ENCODE peak calls at places on chromosome 9, in five cellular contexts. F is PC-3, Y is tibial nerve, U is IMR-90, E is suprapubic skin. P is an unnamed sample. For H3K4me1, the result is how much of the 10 kb centered on the place peaks cover.

GRCh38 chr9:106784076-106784475 is 78.9 kb upstream of the ZNF462 start:
- DNase-seq in U (no peak), E (no peak), F (no peak), Y (no peak), P (no peak)

GRCh38 chr9:87206064-87206661 is 258.9 kb upstream of the GAS1 start:
- DNase-seq in F (peak), U (peak), Y (no peak), E (no peak), P (no peak)

GRCh38 chr9:120873512-120873911 is 3.5 kb downstream of the PHF19 start:
- DNase-seq in E (no peak), F (peak), U (no peak), Y (no peak), P (no peak)

GRCh38 chr9:126055386-126055785 is 271.2 kb upstream of the MVB12B start:
- DNase-seq in U (peak), Y (no peak), F (peak), E (no peak), P (no peak)

GRCh38 chr9:137879566-137880150 is 2.1 kb downstream of the CACNA1B start:
- DNase-seq in Y (no peak), F (no peak), U (no peak), E (no peak), P (no peak)

GRCh38 chr9:98899399-98900056 is 44.2 kb upstream of the COL15A1 start:
- DNase-seq in F (peak), U (peak), E (no peak), Y (no peak), P (no peak)

GRCh38 chr9:125747053-125747764 is at the start of gene PBX3:
- DNase-seq in Y (peak), E (no peak), F (peak), U (no peak), P (peak)

GRCh38 chr9:101977614-101978210 is 239.3 kb upstream of the GRIN3A start:
- DNase-seq in U (peak), F (peak), Y (no peak), E (no peak), P (no peak)

GRCh38 chr9:126612813-126613641 is 701 bp upstream of the LMX1B start:
- DNase-seq in U (no peak), Y (no peak), E (no peak), F (no peak), P (no peak)

GRCh38 chr9:8718121-8718725 is 918.6 kb upstream of the DMAC1 start:
- DNase-seq in E (no peak), Y (no peak), U (peak), F (no peak), P (no peak)

GRCh38 chr9:77744877-77745435 is 96.8 kb upstream of the GNA14 start:
- DNase-seq in E (no peak), U (no peak), Y (no peak), F (no peak), P (no peak)

GRCh38 chr9:134635431-134636141 is 6.0 kb upstream of the COL5A1 start:
- DNase-seq in Y (peak), F (no peak), U (no peak), E (peak), P (no peak)

GRCh38 chr9:93171261-93171660 is 12.7 kb upstream of the WNK2 start:
- DNase-seq in E (no peak), U (no peak), Y (no peak), F (no peak), P (no peak)

GRCh38 chr9:132857031-132857430 is 21.1 kb downstream of the AK8 start:
- DNase-seq in U (peak), F (no peak), E (no peak), Y (peak), P (peak)

GRCh38 chr9:126009047-126009446 is 261.9 kb downstream of the PBX3 start:
- DNase-seq in F (no peak), E (no peak), Y (no peak), U (no peak), P (no peak)

GRCh38 chr9:6552033-6552737 is 93.3 kb downstream of the GLDC start:
- DNase-seq in F (peak), U (peak), Y (no peak), E (no peak), P (no peak)

GRCh38 chr9:33703430-33704096 is 91.8 kb upstream of the PRSS3 start:
- DNase-seq in U (no peak), Y (no peak), E (no peak), F (no peak), P (no peak)

GRCh38 chr9:132144708-132145365 is 17.0 kb upstream of the NTNG2 start:
- DNase-seq in U (peak), E (no peak), F (peak), Y (no peak), P (no peak)

GRCh38 chr9:3578786-3579185 is 53.0 kb upstream of the RFX3 start:
- DNase-seq in Y (no peak), E (no peak), U (peak), F (peak), P (no peak)

GRCh38 chr9:71604197-71605063 is 163.9 kb downstream of the CEMIP2 start:
- DNase-seq in U (peak), E (no peak), F (peak), Y (peak), P (peak)

GRCh38 chr9:119412399-119412798 is 43.2 kb upstream of the BRINP1 start:
- DNase-seq in U (no peak), Y (no peak), F (no peak), E (no peak), P (no peak)

GRCh38 chr9:97889941-97890557 is 32.3 kb downstream of the TRMO start:
- DNase-seq in F (peak), E (peak), U (no peak), Y (no peak), P (peak)

GRCh38 chr9:78539904-78540303 is 243.0 kb downstream of the PSAT1 start:
- DNase-seq in E (no peak), Y (no peak), F (peak), U (peak), P (no peak)

GRCh38 chr9:134318941-134319305 is 7.3 kb upstream of the RXRA start:
- DNase-seq in E (no peak), F (no peak), U (no peak), Y (no peak), P (no peak)

GRCh38 chr9:21778300-21778699 is 24.1 kb upstream of the MTAP start:
- DNase-seq in Y (no peak), E (no peak), F (peak), U (peak), P (no peak)

GRCh38 chr9:127915801-127916664 is 808 bp downstream of the ST6GALNAC4 start:
- DNase-seq in F (no peak), U (no peak), Y (no peak), E (no peak), P (no peak)

GRCh38 chr9:96646081-96646991 is 8.8 kb downstream of the PRXL2C start:
- DNase-seq in Y (no peak), U (peak), F (no peak), E (no peak), P (no peak)

GRCh38 chr9:89419978-89420394 is 77.9 kb downstream of the SEMA4D start:
- DNase-seq in U (no peak), E (no peak), Y (no peak), F (no peak), P (no peak)

GRCh38 chr9:131530930-131531832 is at the start of gene UCK1:
- DNase-seq in Y (peak), E (peak), F (peak), U (peak), P (peak)

DNA sequence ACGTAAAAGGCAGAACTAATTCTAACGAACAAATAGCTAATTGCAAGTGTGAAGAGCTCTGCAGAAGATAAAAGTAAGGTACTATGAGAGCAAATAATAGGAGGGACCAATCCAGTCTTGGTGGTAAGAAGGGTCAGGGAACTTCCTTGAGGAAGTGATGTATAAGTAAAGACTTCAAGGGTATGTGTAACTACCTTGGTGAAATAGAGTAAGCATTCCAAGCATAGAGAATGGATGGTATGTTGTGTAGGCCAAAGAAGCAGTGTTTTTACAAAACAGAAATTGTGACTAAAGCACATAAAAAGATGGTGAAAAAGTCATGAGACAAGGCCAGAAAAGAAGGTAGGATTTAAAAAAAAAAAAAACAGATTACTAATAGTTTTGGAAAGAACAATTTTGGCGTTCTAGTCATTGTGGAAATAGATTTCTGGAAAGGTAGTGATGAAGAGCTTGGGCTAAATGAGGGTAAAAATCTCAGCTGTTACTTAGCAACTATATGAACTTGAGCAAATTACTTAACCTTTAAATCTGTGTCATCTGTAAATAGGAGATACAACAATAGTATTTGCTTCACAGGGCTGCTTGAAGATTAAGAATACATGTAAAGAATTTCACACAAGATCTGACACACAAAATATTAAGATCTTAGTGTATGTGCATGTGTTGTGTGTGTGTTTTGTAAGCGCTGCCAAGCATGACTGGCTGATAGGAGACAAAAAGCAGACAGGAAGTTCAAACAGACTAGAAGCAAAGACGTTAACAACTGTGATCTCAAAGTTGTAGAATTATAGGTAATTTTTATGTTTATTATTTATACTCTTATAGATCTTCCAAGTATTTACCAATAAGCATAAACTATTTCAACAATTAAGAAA is 73.5 kb downstream of the NR6A1 start:
- DNase-seq in F (no peak), Y (no peak), E (no peak), U (peak), P (no peak)
- H3K4me3 ChIP-seq in F (no peak), Y (no peak), E (no peak), U (no peak), P (no peak)

DNA sequence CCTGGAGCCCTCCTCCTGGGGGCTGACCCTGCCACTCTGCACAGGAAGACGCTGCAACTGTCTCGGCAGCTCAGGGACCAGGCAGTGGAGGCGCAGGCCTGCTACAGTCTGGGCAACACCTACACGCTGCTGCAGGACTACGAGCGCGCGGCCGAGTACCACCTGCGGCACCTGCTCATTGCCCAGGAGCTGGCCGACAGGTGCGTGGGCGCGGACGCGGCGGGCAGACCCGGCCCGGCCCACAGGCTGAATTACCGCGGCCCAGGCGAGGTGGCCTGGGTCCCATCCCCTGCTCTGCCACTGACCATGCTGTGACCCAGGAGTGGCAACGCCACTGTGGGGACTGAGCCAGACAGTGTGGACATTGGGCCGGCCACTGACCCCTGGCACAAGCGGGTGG is 11.2 kb downstream of the GPSM1 start:
- DNase-seq in U (no peak), F (no peak), E (no peak), Y (no peak), P (no peak)
- H3K27ac ChIP-seq in U (no peak), F (no peak), E (no peak), Y (no peak), P (no peak)

DNA sequence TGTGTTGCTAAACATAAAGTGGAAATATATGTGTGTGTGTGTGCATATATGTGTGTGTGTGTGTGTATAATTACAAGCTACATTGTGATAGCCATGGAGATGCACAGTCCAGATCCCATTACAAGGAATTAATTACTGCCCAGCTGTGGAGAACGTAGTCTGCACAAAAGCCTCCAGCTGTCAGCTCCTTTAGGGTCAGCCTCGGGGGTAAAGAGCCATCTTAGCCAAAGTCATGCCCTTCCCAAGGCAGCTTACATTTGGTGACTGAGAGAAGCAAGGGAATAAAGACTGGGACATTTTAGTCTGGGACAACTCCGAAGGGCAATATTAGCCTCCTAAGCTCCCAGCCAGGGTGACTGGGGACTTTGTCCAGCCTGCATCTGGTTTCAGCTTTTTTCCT is 21.9 kb upstream of the FOCAD start:
- DNase-seq in Y (no peak), U (no peak), E (no peak), F (no peak), P (no peak)
- H3K4me1 ChIP-seq in Y (under half), U (under half), E (under half), F (under half), P (under half)

GRCh38 chr9:107858260-107858659 is 368.7 kb upstream of the KLF4 start:
- DNase-seq in E (no peak), Y (no peak), F (no peak), U (no peak), P (no peak)
- H3K4me3 ChIP-seq in E (no peak), Y (no peak), F (no peak), U (no peak), P (no peak)

GRCh38 chr9:114347675-114348074 is 18.0 kb downstream of the ORM2 start:
- DNase-seq in Y (no peak), E (no peak), U (no peak), F (no peak), P (no peak)
- H3K27ac ChIP-seq in Y (no peak), E (no peak), U (no peak), F (no peak), P (no peak)

DNA sequence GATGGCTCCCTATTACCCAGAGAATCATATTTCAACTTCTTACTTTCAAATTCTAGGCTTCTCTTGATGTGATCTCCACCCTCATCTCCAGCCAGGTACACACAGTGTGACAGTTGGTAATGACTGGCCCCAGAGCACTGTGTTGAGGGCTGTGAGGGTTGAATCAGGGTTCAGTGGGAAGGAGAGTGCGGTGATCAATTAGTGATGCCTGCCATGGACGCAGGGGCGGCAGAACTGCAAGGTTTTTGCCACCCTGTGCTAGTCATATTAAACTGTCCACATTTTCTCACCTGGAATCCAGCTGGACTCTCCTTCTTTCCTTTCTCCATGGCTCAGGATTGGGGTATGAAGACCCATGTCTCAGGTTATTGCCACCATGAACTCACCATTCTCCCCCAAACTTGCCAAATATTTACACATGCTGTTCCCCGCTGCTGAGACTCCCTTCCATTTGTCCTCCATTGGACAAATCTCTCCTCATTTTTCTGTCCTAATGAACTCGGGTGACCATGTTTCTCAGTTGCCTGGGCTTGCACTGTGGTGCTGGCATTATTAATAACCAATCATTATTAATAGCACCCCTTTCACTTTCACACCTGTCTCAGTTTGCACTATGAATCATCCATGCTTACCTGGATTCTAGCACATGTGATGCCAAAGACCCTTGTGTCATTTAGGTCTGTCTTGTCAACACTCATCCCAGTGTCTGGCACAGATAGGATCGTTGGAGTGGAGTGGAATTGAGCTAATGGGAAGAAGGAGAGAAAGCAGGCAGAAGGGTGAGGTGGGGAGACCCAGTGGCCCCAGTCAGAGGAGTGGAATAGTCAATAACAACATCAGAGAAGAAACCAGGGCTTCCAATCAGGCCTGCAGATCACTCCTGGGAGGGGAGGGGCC is 33.9 kb upstream of the CRB2 start:
- DNase-seq in Y (no peak), U (no peak), E (no peak), F (no peak), P (no peak)
- H3K4me1 ChIP-seq in Y (under half), U (under half), E (under half), F (under half), P (under half)

GRCh38 chr9:75010570-75010969 is 17.5 kb downstream of the CARNMT1 start:
- DNase-seq in F (no peak), U (no peak), Y (no peak), E (no peak), P (no peak)
- H3K4me3 ChIP-seq in F (no peak), U (no peak), Y (no peak), E (no peak), P (no peak)

P was measured in testis.